ENCODE peak calls at places on chromosomes 4 and X, in ten cellular contexts. One of them, this sample, is unnamed.

GRCh38 chrX:47232803-47233332 is at the start of gene USP11:
- DNase-seq in CD8-positive, alpha-beta T cell: peak
- DNase-seq in foreskin fibroblast: peak
- DNase-seq in osteoblast: peak
- DNase-seq in psoas muscle: peak
- DNase-seq in hepatocyte: peak
- DNase-seq in PC-3: peak
- DNase-seq in nephron progenitor cell: no peak
- DNase-seq in body of pancreas: peak
- DNase-seq in Calu3: peak
- DNase-seq in this sample: no peak

GRCh38 chrX:110022555-110023448 is 19.9 kb downstream of the TMEM164 start:
- DNase-seq in foreskin fibroblast: no peak
- DNase-seq in nephron progenitor cell: no peak
- DNase-seq in hepatocyte: no peak
- DNase-seq in Calu3: no peak
- DNase-seq in osteoblast: no peak
- DNase-seq in CD8-positive, alpha-beta T cell: no peak
- DNase-seq in psoas muscle: no peak
- DNase-seq in PC-3: no peak
- DNase-seq in body of pancreas: no peak
- DNase-seq in this sample: no peak

GRCh38 chrX:71599965-71600364 is 18.3 kb downstream of the CXCR3 start:
- DNase-seq in body of pancreas: no peak
- DNase-seq in nephron progenitor cell: no peak
- DNase-seq in PC-3: no peak
- DNase-seq in hepatocyte: no peak
- DNase-seq in osteoblast: no peak
- DNase-seq in CD8-positive, alpha-beta T cell: peak
- DNase-seq in foreskin fibroblast: no peak
- DNase-seq in psoas muscle: no peak
- DNase-seq in Calu3: no peak
- DNase-seq in this sample: no peak

GRCh38 chr4:2024683-2025082 is 15.9 kb upstream of the NELFA start:
- DNase-seq in PC-3: no peak
- DNase-seq in body of pancreas: no peak
- DNase-seq in foreskin fibroblast: no peak
- DNase-seq in Calu3: no peak
- DNase-seq in CD8-positive, alpha-beta T cell: no peak
- DNase-seq in psoas muscle: no peak
- DNase-seq in osteoblast: no peak
- DNase-seq in hepatocyte: no peak
- DNase-seq in nephron progenitor cell: no peak
- DNase-seq in this sample: no peak

GRCh38 chr4:132767901-132768300 is 381.2 kb upstream of the PCDH10 start:
- DNase-seq in foreskin fibroblast: no peak
- DNase-seq in psoas muscle: no peak
- DNase-seq in body of pancreas: no peak
- DNase-seq in osteoblast: no peak
- DNase-seq in PC-3: no peak
- DNase-seq in Calu3: no peak
- DNase-seq in CD8-positive, alpha-beta T cell: no peak
- DNase-seq in nephron progenitor cell: no peak
- DNase-seq in hepatocyte: no peak
- DNase-seq in this sample: no peak

GRCh38 chr4:61149278-61149677 is 50.8 kb upstream of the ADGRL3 start:
- DNase-seq in PC-3: peak
- DNase-seq in CD8-positive, alpha-beta T cell: no peak
- DNase-seq in osteoblast: no peak
- DNase-seq in body of pancreas: no peak
- DNase-seq in psoas muscle: no peak
- DNase-seq in nephron progenitor cell: no peak
- DNase-seq in foreskin fibroblast: no peak
- DNase-seq in hepatocyte: peak
- DNase-seq in Calu3: no peak
- DNase-seq in this sample: peak

GRCh38 chrX:16239211-16239610 is 71.9 kb downstream of the MAGEB17 start:
- DNase-seq in nephron progenitor cell: no peak
- DNase-seq in osteoblast: no peak
- DNase-seq in Calu3: peak
- DNase-seq in CD8-positive, alpha-beta T cell: no peak
- DNase-seq in psoas muscle: no peak
- DNase-seq in PC-3: peak
- DNase-seq in body of pancreas: no peak
- DNase-seq in hepatocyte: peak
- DNase-seq in foreskin fibroblast: peak
- DNase-seq in this sample: peak

GRCh38 chrX:63918611-63919010 is 133.6 kb upstream of the ARHGEF9 start:
- DNase-seq in PC-3: no peak
- DNase-seq in hepatocyte: no peak
- DNase-seq in osteoblast: no peak
- DNase-seq in body of pancreas: no peak
- DNase-seq in nephron progenitor cell: no peak
- DNase-seq in Calu3: no peak
- DNase-seq in psoas muscle: no peak
- DNase-seq in CD8-positive, alpha-beta T cell: no peak
- DNase-seq in foreskin fibroblast: peak
- DNase-seq in this sample: no peak

GRCh38 chrX:135484636-135485289 is 35.7 kb upstream of the INTS6L start:
- DNase-seq in psoas muscle: no peak
- DNase-seq in CD8-positive, alpha-beta T cell: peak
- DNase-seq in nephron progenitor cell: no peak
- DNase-seq in foreskin fibroblast: peak
- DNase-seq in body of pancreas: peak
- DNase-seq in PC-3: peak
- DNase-seq in osteoblast: no peak
- DNase-seq in Calu3: peak
- DNase-seq in hepatocyte: peak
- DNase-seq in this sample: peak

GRCh38 chr4:111722321-111722720 is 422.9 kb upstream of the FAM241A start:
- DNase-seq in body of pancreas: no peak
- DNase-seq in PC-3: no peak
- DNase-seq in osteoblast: no peak
- DNase-seq in CD8-positive, alpha-beta T cell: no peak
- DNase-seq in hepatocyte: no peak
- DNase-seq in nephron progenitor cell: no peak
- DNase-seq in foreskin fibroblast: no peak
- DNase-seq in Calu3: no peak
- DNase-seq in psoas muscle: no peak
- DNase-seq in this sample: no peak

GRCh38 chr4:3780347-3781171 is 14.4 kb downstream of the ADRA2C start:
- DNase-seq in psoas muscle: no peak
- DNase-seq in PC-3: no peak
- DNase-seq in foreskin fibroblast: no peak
- DNase-seq in hepatocyte: peak
- DNase-seq in CD8-positive, alpha-beta T cell: no peak
- DNase-seq in Calu3: peak
- DNase-seq in body of pancreas: peak
- DNase-seq in osteoblast: no peak
- DNase-seq in nephron progenitor cell: no peak
- DNase-seq in this sample: no peak

GRCh38 chrX:17078031-17078730 is 131.7 kb downstream of the REPS2 start:
- DNase-seq in PC-3: peak
- DNase-seq in psoas muscle: no peak
- DNase-seq in Calu3: no peak
- DNase-seq in nephron progenitor cell: no peak
- DNase-seq in CD8-positive, alpha-beta T cell: no peak
- DNase-seq in foreskin fibroblast: peak
- DNase-seq in hepatocyte: no peak
- DNase-seq in body of pancreas: no peak
- DNase-seq in osteoblast: no peak
- DNase-seq in this sample: peak

GRCh38 chr4:170022211-170022610 is 4.0 kb downstream of the MFAP3L start:
- DNase-seq in psoas muscle: no peak
- DNase-seq in hepatocyte: no peak
- DNase-seq in nephron progenitor cell: no peak
- DNase-seq in Calu3: no peak
- DNase-seq in PC-3: no peak
- DNase-seq in foreskin fibroblast: no peak
- DNase-seq in body of pancreas: no peak
- DNase-seq in osteoblast: no peak
- DNase-seq in CD8-positive, alpha-beta T cell: no peak
- DNase-seq in this sample: no peak

DNA sequence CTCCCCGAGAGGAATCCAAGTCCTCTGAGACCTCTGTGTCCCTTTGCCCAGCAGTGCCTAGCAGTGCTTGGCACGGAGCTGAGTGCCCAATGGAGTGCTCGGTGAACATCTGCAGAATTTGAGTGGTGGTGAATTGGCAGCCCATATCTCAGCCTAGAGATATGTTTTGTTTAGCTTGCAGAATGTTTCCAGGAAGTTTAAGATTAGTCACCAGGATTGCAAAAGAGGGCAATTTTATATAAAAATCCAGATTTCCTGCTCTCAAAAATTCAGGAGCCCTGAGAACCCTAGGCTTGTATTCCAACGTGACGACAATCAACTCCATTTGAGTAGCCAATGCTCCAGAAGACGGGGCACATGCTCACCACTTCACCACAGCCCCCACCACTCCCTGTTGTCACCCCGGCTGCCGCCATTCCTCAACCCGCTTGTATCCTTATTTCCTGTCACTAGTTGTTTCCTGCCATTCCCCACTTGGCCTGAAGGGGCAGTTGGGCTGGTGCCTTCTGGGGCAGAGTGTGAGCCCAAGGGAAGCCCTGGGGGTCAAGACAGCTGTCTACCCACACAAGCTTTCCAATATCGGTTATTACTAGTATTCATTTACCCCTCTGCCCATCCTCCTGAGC is 116.9 kb downstream of the EFNB1 start:
- DNase-seq in nephron progenitor cell: no peak
- DNase-seq in psoas muscle: no peak
- DNase-seq in PC-3: peak
- DNase-seq in Calu3: no peak
- DNase-seq in osteoblast: peak
- DNase-seq in body of pancreas: no peak
- DNase-seq in CD8-positive, alpha-beta T cell: no peak
- DNase-seq in foreskin fibroblast: peak
- DNase-seq in hepatocyte: no peak
- DNase-seq in this sample: peak
- TF ChIP-seq CTCF in nephron progenitor cell: no peak
- TF ChIP-seq CTCF in psoas muscle: no peak
- TF ChIP-seq CTCF in PC-3: peak
- TF ChIP-seq CTCF in Calu3: no peak
- TF ChIP-seq CTCF in osteoblast: peak
- TF ChIP-seq CTCF in body of pancreas: no peak
- TF ChIP-seq CTCF in CD8-positive, alpha-beta T cell: no peak
- TF ChIP-seq CTCF in foreskin fibroblast: peak
- TF ChIP-seq CTCF in hepatocyte: no peak
- TF ChIP-seq CTCF in this sample: peak

GRCh38 chr4:82803746-82804145 is 5.2 kb upstream of the SCD5 start:
- DNase-seq in osteoblast: no peak
- DNase-seq in hepatocyte: no peak
- DNase-seq in psoas muscle: no peak
- DNase-seq in Calu3: no peak
- DNase-seq in foreskin fibroblast: no peak
- DNase-seq in CD8-positive, alpha-beta T cell: no peak
- DNase-seq in PC-3: no peak
- DNase-seq in nephron progenitor cell: no peak
- DNase-seq in body of pancreas: no peak
- DNase-seq in this sample: no peak

GRCh38 chr4:82799006-82799881 is 648 bp upstream of the SCD5 start:
- DNase-seq in PC-3: peak
- DNase-seq in foreskin fibroblast: no peak
- DNase-seq in psoas muscle: no peak
- DNase-seq in Calu3: no peak
- DNase-seq in hepatocyte: no peak
- DNase-seq in osteoblast: no peak
- DNase-seq in body of pancreas: no peak
- DNase-seq in nephron progenitor cell: peak
- DNase-seq in CD8-positive, alpha-beta T cell: no peak
- DNase-seq in this sample: no peak

GRCh38 chr4:82798168-82799005 is at the start of gene SCD5:
- DNase-seq in CD8-positive, alpha-beta T cell: peak
- DNase-seq in PC-3: peak
- DNase-seq in nephron progenitor cell: peak
- DNase-seq in osteoblast: peak
- DNase-seq in foreskin fibroblast: peak
- DNase-seq in psoas muscle: peak
- DNase-seq in body of pancreas: peak
- DNase-seq in hepatocyte: peak
- DNase-seq in Calu3: peak
- DNase-seq in this sample: no peak

GRCh38 chr4:82802906-82803305 is 4.3 kb upstream of the SCD5 start:
- DNase-seq in CD8-positive, alpha-beta T cell: no peak
- DNase-seq in foreskin fibroblast: no peak
- DNase-seq in psoas muscle: no peak
- DNase-seq in osteoblast: no peak
- DNase-seq in Calu3: no peak
- DNase-seq in hepatocyte: no peak
- DNase-seq in PC-3: no peak
- DNase-seq in nephron progenitor cell: no peak
- DNase-seq in body of pancreas: no peak
- DNase-seq in this sample: no peak

GRCh38 chr4:82801910-82802521 is 3.4 kb upstream of the SCD5 start:
- DNase-seq in psoas muscle: no peak
- DNase-seq in nephron progenitor cell: no peak
- DNase-seq in foreskin fibroblast: no peak
- DNase-seq in body of pancreas: no peak
- DNase-seq in Calu3: peak
- DNase-seq in CD8-positive, alpha-beta T cell: no peak
- DNase-seq in osteoblast: no peak
- DNase-seq in hepatocyte: no peak
- DNase-seq in PC-3: peak
- DNase-seq in this sample: peak
- TF ChIP-seq CTCF in psoas muscle: no peak
- TF ChIP-seq CTCF in nephron progenitor cell: no peak
- TF ChIP-seq CTCF in foreskin fibroblast: peak
- TF ChIP-seq CTCF in body of pancreas: peak
- TF ChIP-seq CTCF in Calu3: no peak
- TF ChIP-seq CTCF in CD8-positive, alpha-beta T cell: no peak
- TF ChIP-seq CTCF in osteoblast: peak
- TF ChIP-seq CTCF in hepatocyte: peak
- TF ChIP-seq CTCF in PC-3: peak
- TF ChIP-seq CTCF in this sample: peak

GRCh38 chrX:108134724-108135123 is 43.1 kb downstream of the ATG4A start:
- DNase-seq in body of pancreas: no peak
- DNase-seq in CD8-positive, alpha-beta T cell: no peak
- DNase-seq in Calu3: no peak
- DNase-seq in psoas muscle: no peak
- DNase-seq in osteoblast: no peak
- DNase-seq in PC-3: no peak
- DNase-seq in foreskin fibroblast: no peak
- DNase-seq in hepatocyte: no peak
- DNase-seq in nephron progenitor cell: no peak
- DNase-seq in this sample: no peak
- TF ChIP-seq CTCF in body of pancreas: no peak
- TF ChIP-seq CTCF in CD8-positive, alpha-beta T cell: no peak
- TF ChIP-seq CTCF in Calu3: no peak
- TF ChIP-seq CTCF in psoas muscle: no peak
- TF ChIP-seq CTCF in osteoblast: no peak
- TF ChIP-seq CTCF in PC-3: peak
- TF ChIP-seq CTCF in foreskin fibroblast: no peak
- TF ChIP-seq CTCF in hepatocyte: no peak
- TF ChIP-seq CTCF in nephron progenitor cell: no peak
- TF ChIP-seq CTCF in this sample: peak

DNA sequence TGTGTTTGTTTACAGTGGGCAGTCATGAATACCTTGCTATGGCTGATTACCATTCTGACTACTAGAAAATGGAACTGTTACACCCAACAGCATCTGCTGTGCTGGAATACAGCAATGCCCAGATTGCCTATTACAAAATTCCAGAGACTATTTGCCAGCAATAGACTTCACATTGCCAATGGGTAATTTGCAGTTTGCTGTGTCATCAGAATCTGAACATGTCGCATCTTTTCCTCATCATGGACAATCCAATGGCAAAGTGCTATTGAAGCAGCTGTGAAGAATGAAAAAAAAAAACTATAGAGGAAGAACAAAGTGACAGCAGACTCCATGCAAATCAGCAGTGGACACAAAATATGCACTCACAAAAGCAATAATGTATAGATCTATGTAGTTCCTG is 356.5 kb downstream of the CXXC4 start:
- DNase-seq in PC-3: no peak
- DNase-seq in foreskin fibroblast: no peak
- DNase-seq in body of pancreas: no peak
- DNase-seq in nephron progenitor cell: no peak
- DNase-seq in psoas muscle: no peak
- DNase-seq in osteoblast: no peak
- DNase-seq in hepatocyte: no peak
- DNase-seq in CD8-positive, alpha-beta T cell: no peak
- DNase-seq in Calu3: no peak
- DNase-seq in this sample: no peak
- TF ChIP-seq CTCF in PC-3: no peak
- TF ChIP-seq CTCF in foreskin fibroblast: no peak
- TF ChIP-seq CTCF in body of pancreas: no peak
- TF ChIP-seq CTCF in nephron progenitor cell: no peak
- TF ChIP-seq CTCF in psoas muscle: no peak
- TF ChIP-seq CTCF in osteoblast: no peak
- TF ChIP-seq CTCF in hepatocyte: no peak
- TF ChIP-seq CTCF in CD8-positive, alpha-beta T cell: no peak
- TF ChIP-seq CTCF in Calu3: no peak
- TF ChIP-seq CTCF in this sample: no peak

This sample was measured in foreskin keratinocyte.